ENCODE peak calls at places on chromosomes 2 and 18, in eight cellular contexts. G, Q, A, R, E, T, Y and B are unnamed samples.

GRCh38 chr2:230155359-230155758 is 64.4 kb downstream of the SP110 start:
- DNase-seq in Y (no peak), G (peak), Q (peak), T (peak), A (no peak), E (no peak), R (no peak), B (no peak)

GRCh38 chr18:48766025-48766424 is 184.7 kb downstream of the SMAD7 start:
- DNase-seq in A (no peak), Q (no peak), Y (no peak), G (no peak), E (no peak), R (no peak), T (no peak), B (no peak)

GRCh38 chr2:9690252-9690651 is 59.5 kb upstream of the YWHAQ start:
- DNase-seq in E (no peak), Y (no peak), G (no peak), T (no peak), R (no peak), A (no peak), Q (peak), B (no peak)

GRCh38 chr2:165044505-165045303 is 89.4 kb upstream of the SLC38A11 start:
- DNase-seq in E (no peak), Y (no peak), Q (no peak), R (no peak), A (no peak), G (no peak), T (no peak), B (no peak)

GRCh38 chr18:65768379-65768778 is 17.6 kb downstream of the CDH7 start:
- DNase-seq in T (no peak), E (no peak), G (no peak), Q (no peak), A (no peak), Y (no peak), R (no peak), B (no peak)

GRCh38 chr18:58682429-58683069 is 11.3 kb downstream of the MALT1 start:
- DNase-seq in Y (no peak), G (no peak), Q (no peak), T (no peak), A (no peak), E (peak), R (no peak), B (no peak)

GRCh38 chr18:70373062-70373519 is 84.2 kb downstream of the SOCS6 start:
- DNase-seq in Y (no peak), R (no peak), E (no peak), G (no peak), T (no peak), Q (no peak), A (no peak), B (no peak)

GRCh38 chr2:135962401-135963138 is 22.9 kb downstream of the DARS1 start:
- DNase-seq in Y (no peak), A (no peak), R (no peak), G (no peak), T (no peak), Q (no peak), E (no peak), B (no peak)

GRCh38 chr18:1522249-1522615 is 617.6 kb downstream of the ADCYAP1 start:
- DNase-seq in R (no peak), Y (no peak), E (no peak), A (no peak), Q (no peak), G (no peak), T (no peak), B (no peak)

GRCh38 chr2:12284487-12284886 is 432.2 kb upstream of the TRIB2 start:
- DNase-seq in G (no peak), A (no peak), T (no peak), Y (no peak), R (no peak), E (no peak), Q (no peak), B (no peak)

GRCh38 chr2:85769236-85769986 is 15.6 kb downstream of the ATOH8 start:
- DNase-seq in Q (no peak), G (no peak), T (no peak), A (no peak), R (no peak), E (no peak), Y (no peak), B (no peak)

GRCh38 chr18:55402731-55403405 is 185.1 kb downstream of the TCF4 start:
- DNase-seq in G (no peak), T (no peak), Q (no peak), R (no peak), Y (no peak), E (no peak), A (no peak), B (no peak)

GRCh38 chr2:172664766-172665165 is 70.9 kb upstream of the RAPGEF4 start:
- DNase-seq in A (no peak), Q (no peak), G (no peak), Y (no peak), E (no peak), R (no peak), T (no peak), B (no peak)

GRCh38 chr2:240203031-240203841 is 62.8 kb upstream of the OTOS start:
- DNase-seq in R (no peak), T (no peak), E (no peak), G (no peak), Q (no peak), Y (no peak), A (no peak), B (no peak)

GRCh38 chr2:176734868-176735267 is 465.6 kb downstream of the MTX2 start:
- DNase-seq in R (no peak), Q (no peak), G (no peak), E (no peak), T (no peak), A (no peak), Y (no peak), B (no peak)

GRCh38 chr2:174656671-174657171 is 59.1 kb upstream of the WIPF1 start:
- DNase-seq in T (no peak), G (no peak), E (no peak), A (no peak), R (no peak), Q (no peak), Y (no peak), B (no peak)

GRCh38 chr2:211737282-211737681 is 801.3 kb downstream of the ERBB4 start:
- DNase-seq in G (no peak), R (no peak), A (no peak), Q (no peak), T (no peak), E (no peak), Y (no peak), B (no peak)

GRCh38 chr18:79397830-79398761 is 2.4 kb downstream of the NFATC1 start:
- DNase-seq in A (no peak), G (no peak), E (no peak), Y (no peak), T (no peak), Q (no peak), R (no peak), B (no peak)

GRCh38 chr2:174760845-174761473 is 3.3 kb downstream of the CHRNA1 start:
- DNase-seq in A (no peak), T (no peak), Q (no peak), E (no peak), R (no peak), Y (no peak), G (no peak), B (no peak)

GRCh38 chr18:36176739-36177138 is 10.6 kb upstream of the MOCOS start:
- DNase-seq in Y (no peak), T (no peak), G (no peak), A (no peak), E (no peak), R (no peak), Q (no peak), B (no peak)

GRCh38 chr2:80889009-80889408 is 584.5 kb upstream of the LRRTM1 start:
- DNase-seq in G (no peak), R (no peak), T (no peak), Y (no peak), E (no peak), Q (no peak), A (no peak), B (no peak)

GRCh38 chr2:15829091-15829801 is 111.1 kb upstream of the MYCN start:
- DNase-seq in Y (no peak), G (no peak), A (no peak), R (no peak), Q (no peak), T (no peak), E (no peak), B (no peak)

GRCh38 chr2:240256704-240257637 is 116.5 kb upstream of the OTOS start:
- DNase-seq in T (no peak), Y (no peak), R (no peak), A (no peak), G (no peak), Q (no peak), E (no peak), B (no peak)

GRCh38 chr2:46411245-46411641 is 68.1 kb upstream of the TMEM247 start:
- DNase-seq in Q (no peak), T (no peak), Y (no peak), E (no peak), G (no peak), R (no peak), A (no peak), B (no peak)

GRCh38 chr2:240291940-240292574 is 143.4 kb upstream of the GPC1 start:
- DNase-seq in T (no peak), R (no peak), E (no peak), Y (no peak), Q (no peak), G (no peak), A (no peak), B (no peak)

GRCh38 chr2:222594679-222595078 is 61.2 kb downstream of the FARSB start:
- DNase-seq in G (no peak), R (no peak), Q (no peak), T (no peak), Y (no peak), A (no peak), E (no peak), B (no peak)

GRCh38 chr2:72979896-72980295 is 62.6 kb downstream of the EMX1 start:
- DNase-seq in A (no peak), T (no peak), R (no peak), Q (peak), E (no peak), G (no peak), Y (no peak), B (no peak)

GRCh38 chr2:38146302-38146916 is 70.5 kb upstream of the CYP1B1 start:
- DNase-seq in Y (no peak), G (peak), A (no peak), E (peak), Q (no peak), R (no peak), T (peak), B (no peak)